ENCODE peak calls at places on chromosome 6, in ten cellular contexts. R, T, V, P, B, L, N, Q, S and G are unnamed samples.

GRCh38 chr6:48826884-48827701 is 636.0 kb downstream of the MMUT start:
- DNase-seq in L (peak), T (peak), B (no peak), R (no peak), N (peak), S (peak), Q (no peak), V (no peak), P (no peak), G (peak)

GRCh38 chr6:148166339-148166949 is 176.2 kb upstream of the SASH1 start:
- DNase-seq in S (peak), P (peak), R (no peak), L (peak), T (peak), B (peak), Q (no peak), V (no peak), N (peak), G (peak)

GRCh38 chr6:79404261-79404660 is 133.0 kb downstream of the LCA5 start:
- DNase-seq in Q (no peak), T (no peak), P (no peak), S (no peak), B (no peak), L (no peak), R (no peak), N (no peak), V (no peak), G (no peak)

GRCh38 chr6:80132942-80133517 is 26.6 kb downstream of the BCKDHB start:
- DNase-seq in V (peak), Q (no peak), L (peak), R (no peak), S (peak), B (peak), T (peak), N (peak), P (peak), G (peak)

GRCh38 chr6:151078655-151079054 is 161.1 kb upstream of the AKAP12 start:
- DNase-seq in B (no peak), Q (no peak), S (no peak), V (no peak), L (no peak), P (no peak), T (no peak), R (no peak), N (no peak), G (no peak)

GRCh38 chr6:163001341-163001740 is 273.6 kb downstream of the PACRG start:
- DNase-seq in R (no peak), P (no peak), T (peak), V (no peak), B (no peak), S (no peak), N (no peak), Q (no peak), L (no peak), G (no peak)

GRCh38 chr6:140660295-140660694 is 1285.8 kb upstream of the CITED2 start:
- DNase-seq in R (no peak), B (no peak), S (peak), T (peak), V (no peak), Q (no peak), P (no peak), N (no peak), L (no peak), G (no peak)

GRCh38 chr6:36757206-36757605 is 59.6 kb downstream of the RAB44 start:
- DNase-seq in T (no peak), V (no peak), Q (no peak), R (no peak), N (no peak), P (no peak), B (no peak), S (no peak), L (no peak), G (no peak)

GRCh38 chr6:84052204-84052882 is 18.8 kb downstream of the MRAP2 start:
- DNase-seq in B (peak), Q (no peak), L (peak), N (peak), V (peak), S (peak), R (no peak), T (peak), P (peak), G (peak)

GRCh38 chr6:100504786-100505737 is 40.3 kb upstream of the SIM1 start:
- DNase-seq in B (no peak), T (peak), P (no peak), N (peak), V (no peak), R (no peak), Q (no peak), S (peak), L (peak), G (peak)

GRCh38 chr6:25179051-25179778 is 100.0 kb upstream of the CARMIL1 start:
- DNase-seq in N (peak), R (no peak), L (peak), T (peak), P (no peak), V (no peak), B (no peak), S (peak), Q (no peak), G (peak)

GRCh38 chr6:125844989-125845388 is 54.2 kb downstream of the NCOA7 start:
- DNase-seq in B (no peak), T (no peak), P (no peak), S (no peak), V (no peak), R (no peak), L (no peak), Q (no peak), N (no peak), G (no peak)

GRCh38 chr6:70846207-70846835 is 110.5 kb downstream of the B3GAT2 start:
- DNase-seq in V (no peak), N (no peak), R (no peak), B (no peak), T (no peak), S (no peak), L (no peak), P (no peak), Q (no peak), G (no peak)